ENCODE peak calls at places on chromosomes 6 and 20, in eight cellular contexts. P is aorta, L is mammary epithelial cell, K is brain microvascular endothelial cell, I is cardiac muscle cell, D is uterus, C is body of pancreas, A is adipocyte. W is an unnamed sample. For H3K36me3 and H3K27me3, the result is how much of the 10 kb centered on the place peaks cover.

GRCh38 chr6:98764378-98764911 is 69.9 kb upstream of the POU3F2 start:
- DNase-seq in A (peak), D (no peak), C (no peak), I (no peak), L (no peak), K (no peak), P (no peak), W (no peak)

GRCh38 chr20:4406627-4407026 is 315.1 kb upstream of the PRND start:
- DNase-seq in K (peak), A (peak), P (no peak), L (peak), D (no peak), I (peak), C (no peak), W (peak)

GRCh38 chr20:44858959-44859358 is 26.5 kb upstream of the YWHAB start:
- DNase-seq in K (no peak), D (no peak), P (no peak), C (no peak), L (no peak), A (no peak), I (peak), W (no peak)

GRCh38 chr6:142902636-142903053 is 42.3 kb downstream of the HIVEP2 start:
- DNase-seq in P (peak), I (peak), D (no peak), C (peak), A (peak), L (peak), K (peak), W (peak)

GRCh38 chr20:3655032-3655405 is 8.2 kb downstream of the GFRA4 start:
- DNase-seq in L (no peak), A (no peak), P (no peak), K (no peak), D (no peak), I (no peak), C (no peak), W (no peak)

GRCh38 chr20:50251992-50252491 is 61.4 kb downstream of the CEBPB start:
- DNase-seq in K (peak), C (no peak), P (no peak), L (no peak), D (no peak), I (no peak), A (peak), W (no peak)

GRCh38 chr6:6875818-6876470 is 231.8 kb upstream of the RREB1 start:
- DNase-seq in L (peak), A (peak), C (no peak), I (peak), D (no peak), P (no peak), K (peak), W (peak)

GRCh38 chr6:154258064-154258757 is 98.4 kb downstream of the IPCEF1 start:
- DNase-seq in I (no peak), C (no peak), A (no peak), D (no peak), K (no peak), P (no peak), L (no peak), W (no peak)

GRCh38 chr20:60820918-60821317 is 431.1 kb upstream of the CDH4 start:
- DNase-seq in C (no peak), L (no peak), I (no peak), D (no peak), P (no peak), K (no peak), A (no peak), W (no peak)

GRCh38 chr6:169752074-169752623 is 727 bp downstream of the ERMARD start:
- DNase-seq in D (no peak), I (no peak), L (no peak), P (no peak), C (no peak), A (peak), K (no peak), W (no peak)

GRCh38 chr6:139982652-139983051 is 608.2 kb upstream of the CITED2 start:
- DNase-seq in C (no peak), K (peak), P (no peak), A (peak), L (no peak), D (no peak), I (peak), W (no peak)

GRCh38 chr20:57388953-57389694 is 2.1 kb upstream of the RBM38 start:
- DNase-seq in L (peak), I (peak), C (peak), P (peak), D (peak), A (peak), K (no peak), W (no peak)

GRCh38 chr6:124977067-124977908 is 15.1 kb downstream of the RNF217 start:
- DNase-seq in D (no peak), P (no peak), C (no peak), A (peak), K (no peak), L (peak), I (peak), W (no peak)
- H3K36me3 ChIP-seq in D (under half), P (under half), C (under half), A (under half), K (under half), L (under half), I (under half), W (under half)

DNA sequence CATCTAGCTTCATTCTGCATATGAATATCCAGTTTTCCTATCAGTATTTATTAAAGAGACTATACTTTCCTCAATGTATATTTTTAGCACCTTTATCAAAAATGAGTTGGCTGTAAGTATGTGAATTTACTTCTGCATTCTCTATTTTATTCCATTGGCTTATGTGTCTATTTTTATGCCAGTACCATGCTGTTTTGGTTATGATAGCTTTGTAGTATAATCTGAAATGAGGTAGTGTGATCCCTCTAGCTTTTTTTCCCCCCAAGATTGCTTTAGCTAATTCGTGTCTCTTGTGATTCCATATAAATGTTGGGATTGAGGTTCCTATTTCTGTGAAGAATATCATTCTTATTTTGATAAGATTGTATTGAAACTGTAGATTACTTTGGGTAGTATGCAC is 469.1 kb upstream of the MAP3K7 start:
- DNase-seq in I (no peak), A (no peak), L (no peak), P (no peak), K (no peak), C (no peak), D (no peak), W (no peak)
- H3K4me3 ChIP-seq in I (no peak), A (no peak), L (no peak), P (no peak), K (no peak), C (no peak), D (no peak), W (no peak)

GRCh38 chr6:44275749-44276648 is 5.7 kb downstream of the TMEM151B start:
- DNase-seq in I (no peak), K (no peak), D (no peak), L (no peak), A (no peak), C (no peak), P (no peak), W (no peak)
- H3K27me3 ChIP-seq in I (under half), K (under half), D (under half), L (under half), A (half or more), C (under half), P (under half), W (half or more)

DNA sequence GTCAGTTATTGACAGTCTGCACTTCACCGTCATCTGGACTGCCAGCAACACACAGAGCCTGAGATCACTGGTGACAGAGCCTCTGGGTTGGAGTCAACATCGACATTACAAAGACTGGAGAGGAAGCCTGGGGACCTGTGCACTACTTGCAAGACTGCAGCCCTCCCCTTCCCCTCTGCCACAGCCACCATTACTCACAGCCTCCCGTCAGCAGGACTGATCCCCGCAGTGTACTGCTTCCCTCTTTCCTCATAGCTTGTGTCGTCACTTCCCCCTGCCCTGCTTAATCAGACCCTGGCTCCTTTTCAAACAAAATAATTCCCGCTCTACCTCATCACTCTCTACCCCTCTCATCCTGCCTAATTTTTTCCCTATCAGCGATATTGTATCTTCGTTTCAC is 235.5 kb upstream of the KCNQ5 start:
- DNase-seq in C (no peak), A (no peak), L (no peak), P (no peak), K (peak), I (peak), D (no peak), W (no peak)
- H3K36me3 ChIP-seq in C (under half), A (under half), L (under half), P (under half), K (under half), I (under half), D (under half), W (under half)

DNA sequence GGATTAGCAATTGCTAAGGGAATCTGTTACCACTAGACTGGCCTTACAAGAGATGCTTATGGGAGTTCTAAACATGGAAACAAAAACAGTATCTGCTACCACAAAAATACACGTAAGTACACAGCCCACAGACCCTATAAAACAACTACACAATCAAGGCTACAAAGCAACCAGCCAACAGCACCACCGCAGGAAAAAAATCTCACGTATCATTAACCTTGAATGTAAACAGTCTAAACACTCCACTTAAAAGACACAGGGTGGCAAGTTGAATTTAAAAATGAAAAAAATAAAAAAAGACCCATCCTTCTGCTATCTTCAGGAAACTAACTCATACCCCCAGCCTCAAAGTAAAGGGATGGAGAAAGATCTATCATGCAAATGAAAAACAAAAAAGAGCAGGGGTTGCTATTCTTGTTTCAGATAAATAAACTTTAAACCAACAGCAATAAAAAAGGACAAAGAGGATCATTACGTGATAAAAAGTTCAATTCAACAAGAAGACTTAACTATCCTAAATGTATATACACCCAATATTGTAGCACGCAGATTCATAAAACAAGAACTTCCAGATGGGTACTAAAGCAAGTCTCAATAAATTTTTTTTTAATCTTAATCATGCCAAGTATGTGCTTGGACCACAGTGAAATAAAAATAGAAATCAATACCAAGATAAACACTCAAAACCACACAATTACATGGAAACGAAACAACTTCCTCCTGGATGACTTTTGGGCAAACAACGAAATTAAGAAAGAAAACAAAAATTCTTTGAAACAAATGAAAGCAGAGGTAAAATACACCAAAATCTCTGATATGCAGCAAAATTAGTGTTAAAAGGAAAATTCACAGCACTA is 52.3 kb downstream of the RNGTT start:
- DNase-seq in I (no peak), D (no peak), L (no peak), A (peak), C (no peak), K (no peak), P (no peak), W (no peak)
- H3K4me3 ChIP-seq in I (no peak), D (no peak), L (no peak), A (no peak), C (no peak), K (no peak), P (no peak), W (no peak)

GRCh38 chr20:63049191-63049518 is 42.4 kb upstream of the BHLHE23 start:
- DNase-seq in A (no peak), D (no peak), L (no peak), I (no peak), K (no peak), C (no peak), P (no peak), W (no peak)

GRCh38 chr20:63046841-63047240 is 40.1 kb upstream of the BHLHE23 start:
- DNase-seq in L (no peak), A (no peak), I (no peak), C (no peak), K (no peak), D (no peak), P (peak), W (no peak)

GRCh38 chr20:63047267-63047666 is 40.5 kb upstream of the BHLHE23 start:
- DNase-seq in C (no peak), K (no peak), D (no peak), A (no peak), I (no peak), P (peak), L (no peak), W (no peak)

GRCh38 chr20:63048516-63049190 is 41.9 kb upstream of the BHLHE23 start:
- DNase-seq in C (no peak), A (no peak), L (no peak), I (no peak), K (no peak), D (no peak), P (peak), W (no peak)

GRCh38 chr20:63047946-63048345 is 41.2 kb upstream of the BHLHE23 start:
- DNase-seq in C (no peak), I (no peak), A (no peak), P (peak), D (no peak), L (no peak), K (no peak), W (no peak)
- H3K27me3 ChIP-seq in C (under half), I (under half), A (under half), P (under half), D (under half), L (under half), K (under half), W (under half)

GRCh38 chr6:13300649-13301590 is 27.4 kb downstream of the TBC1D7 start:
- DNase-seq in L (no peak), A (no peak), K (no peak), D (no peak), P (no peak), I (no peak), C (no peak), W (no peak)
- H3K36me3 ChIP-seq in L (under half), A (under half), K (under half), D (under half), P (under half), I (under half), C (under half), W (under half)

GRCh38 chr6:134289204-134289575 is 28.7 kb downstream of the SGK1 start:
- DNase-seq in L (no peak), P (no peak), K (no peak), I (no peak), A (peak), D (no peak), C (no peak), W (no peak)
- H3K4me3 ChIP-seq in L (no peak), P (no peak), K (no peak), I (no peak), A (no peak), D (no peak), C (no peak), W (no peak)

DNA sequence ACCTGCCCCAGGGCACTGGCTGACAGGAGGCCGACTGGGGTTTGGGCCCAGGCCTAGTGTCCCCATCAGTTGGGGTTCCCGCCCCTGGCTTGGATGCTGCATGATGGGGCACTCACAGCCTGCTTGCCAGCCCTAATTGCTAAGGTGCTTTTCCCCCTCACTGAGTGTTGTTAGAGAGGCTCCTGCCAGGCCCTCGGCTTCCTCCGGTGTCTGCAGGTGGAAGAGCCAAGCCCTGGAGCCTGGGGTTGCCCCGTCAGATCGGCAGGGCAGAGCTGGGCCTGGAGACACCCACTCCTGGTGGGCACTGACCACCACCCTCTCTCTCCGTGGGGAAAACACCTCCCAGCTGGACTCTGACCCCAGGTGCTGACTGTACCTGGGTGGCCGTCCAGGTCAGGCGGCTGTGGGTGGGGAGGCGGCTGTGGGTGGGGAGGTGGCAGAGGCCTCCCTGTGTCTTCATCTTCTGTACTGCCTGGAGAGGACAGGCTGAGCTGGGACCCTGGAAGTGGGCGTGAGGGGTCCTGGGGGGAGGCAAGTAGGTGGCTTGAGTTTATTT is 6.0 kb upstream of the CABLES2 start:
- DNase-seq in C (no peak), L (no peak), P (no peak), D (no peak), I (no peak), A (no peak), K (no peak), W (no peak)
- H3K27me3 ChIP-seq in C (under half), L (under half), P (under half), D (under half), I (under half), A (under half), K (under half), W (under half)

GRCh38 chr6:111499269-111499793 is 16.3 kb upstream of the REV3L start:
- DNase-seq in A (no peak), L (no peak), I (no peak), C (no peak), D (no peak), K (no peak), P (no peak), W (no peak)

GRCh38 chr6:111503660-111504059 is 20.6 kb upstream of the REV3L start:
- DNase-seq in D (no peak), K (peak), P (no peak), L (no peak), I (peak), A (peak), C (no peak), W (no peak)

GRCh38 chr6:111503194-111503593 is 20.2 kb upstream of the REV3L start:
- DNase-seq in K (peak), A (peak), C (no peak), D (no peak), L (no peak), I (peak), P (no peak), W (no peak)

GRCh38 chr6:111502154-111502553 is 19.1 kb upstream of the REV3L start:
- DNase-seq in L (no peak), D (no peak), P (no peak), C (no peak), K (no peak), A (no peak), I (no peak), W (no peak)
- H3K36me3 ChIP-seq in L (under half), D (under half), P (under half), C (under half), K (under half), A (under half), I (under half), W (under half)